ENCODE peak calls at places on chromosomes 13 and 19, in four cellular contexts. J is SK-N-MC, M is iPS DF 6.9, R is psoas muscle. W is an unnamed sample. For H3K9me3, the result is how much of the 10 kb centered on the place peaks cover.

GRCh38 chr19:39199025-39199424 is 2.3 kb downstream of the NCCRP1 start:
- DNase-seq in J (no peak), M (no peak), R (no peak), W (no peak)

GRCh38 chr13:22092791-22093545 is 422.1 kb downstream of the FGF9 start:
- DNase-seq in J (no peak), M (no peak), R (no peak), W (no peak)

GRCh38 chr19:35790981-35791813 is 15.8 kb downstream of the ARHGAP33 start:
- DNase-seq in J (no peak), M (no peak), R (no peak), W (no peak)

GRCh38 chr13:111862836-111863815 is 203.8 kb upstream of the SOX1 start:
- DNase-seq in J (no peak), M (no peak), R (no peak), W (no peak)

GRCh38 chr13:48221301-48222190 is 11.5 kb upstream of the ITM2B start:
- DNase-seq in J (no peak), M (no peak), R (no peak), W (no peak)

GRCh38 chr13:68551701-68552522 is 1321.8 kb upstream of the PCDH9 start:
- DNase-seq in J (no peak), M (no peak), R (no peak), W (no peak)

GRCh38 chr13:76991796-76992547 is at the start of gene CLN5:
- DNase-seq in J (no peak), M (no peak), R (peak), W (peak)

GRCh38 chr19:49924004-49924880 is 4.8 kb upstream of the ATF5 start:
- DNase-seq in J (no peak), M (no peak), R (peak), W (no peak)

GRCh38 chr19:39126593-39127187 is 1.1 kb downstream of the PAK4 start:
- DNase-seq in J (no peak), M (no peak), R (no peak), W (peak)

GRCh38 chr13:24066405-24067292 is 93.9 kb upstream of the SPATA13 start:
- DNase-seq in J (no peak), M (no peak), R (no peak), W (no peak)

GRCh38 chr13:110402301-110403069 is 95.4 kb downstream of the COL4A2 start:
- DNase-seq in J (no peak), M (no peak), R (no peak), W (no peak)

GRCh38 chr19:46408611-46409039 is 4.7 kb downstream of the CCDC8 start:
- DNase-seq in J (no peak), M (no peak), R (peak), W (peak)

GRCh38 chr13:49806126-49806536 is 13.6 kb upstream of the KPNA3 start:
- DNase-seq in J (no peak), M (no peak), R (no peak), W (no peak)

GRCh38 chr19:36489920-36490415 is 607 bp upstream of the ZNF566 start:
- DNase-seq in J (no peak), M (peak), R (peak), W (peak)

GRCh38 chr19:46766569-46767317 is 20.5 kb upstream of the STRN4 start:
- DNase-seq in J (no peak), M (no peak), R (no peak), W (peak)

GRCh38 chr19:1441677-1442438 is 3.7 kb downstream of the RPS15 start:
- DNase-seq in J (no peak), M (no peak), R (no peak), W (peak)
- H3K27ac ChIP-seq in J (peak), M (no peak), R (no peak), W (no peak)

DNA sequence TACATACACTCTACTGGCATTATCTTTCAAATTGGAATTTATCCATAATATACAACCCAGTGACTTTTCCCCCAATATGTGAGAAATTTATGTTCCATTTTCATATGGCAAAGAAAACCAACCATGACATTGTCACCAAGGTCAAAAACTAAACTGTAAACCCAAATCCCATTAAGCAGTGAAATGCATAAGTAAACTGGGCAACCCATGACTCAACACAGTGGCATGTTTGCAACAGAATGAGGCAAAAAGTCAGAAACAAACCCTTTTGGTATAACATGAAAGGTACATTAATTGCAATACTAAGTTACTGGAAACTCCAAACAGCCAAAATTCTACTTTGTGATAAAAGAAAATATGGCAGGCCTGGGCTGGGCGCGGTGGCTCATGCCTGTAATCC is 4.9 kb downstream of the ZNF878 start:
- DNase-seq in J (no peak), M (no peak), R (no peak), W (no peak)
- H3K4me3 ChIP-seq in J (no peak), M (no peak), R (no peak), W (no peak)

DNA sequence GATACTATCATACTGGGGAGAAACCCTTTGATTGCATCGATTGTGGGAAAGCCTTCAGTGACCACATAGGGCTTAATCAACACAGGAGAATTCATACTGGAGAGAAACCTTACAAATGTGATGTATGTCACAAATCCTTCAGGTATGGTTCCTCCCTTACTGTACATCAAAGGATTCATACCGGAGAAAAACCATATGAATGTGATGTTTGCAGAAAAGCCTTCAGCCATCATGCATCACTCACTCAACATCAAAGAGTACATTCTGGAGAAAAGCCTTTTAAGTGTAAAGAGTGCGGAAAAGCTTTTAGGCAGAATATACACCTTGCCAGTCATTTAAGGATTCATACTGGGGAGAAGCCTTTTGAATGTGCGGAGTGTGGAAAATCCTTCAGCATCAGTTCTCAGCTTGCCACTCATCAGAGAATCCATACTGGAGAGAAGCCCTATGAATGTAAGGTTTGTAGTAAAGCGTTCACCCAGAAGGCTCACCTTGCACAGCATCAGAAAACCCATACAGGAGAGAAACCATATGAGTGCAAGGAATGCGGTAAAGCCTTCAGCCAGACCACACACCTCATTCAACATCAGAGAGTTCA is 12.9 kb upstream of the ZNF470 start:
- DNase-seq in J (no peak), M (no peak), R (no peak), W (no peak)
- H3K9me3 ChIP-seq in J (under half), M (under half), R (half or more), W (half or more)

DNA sequence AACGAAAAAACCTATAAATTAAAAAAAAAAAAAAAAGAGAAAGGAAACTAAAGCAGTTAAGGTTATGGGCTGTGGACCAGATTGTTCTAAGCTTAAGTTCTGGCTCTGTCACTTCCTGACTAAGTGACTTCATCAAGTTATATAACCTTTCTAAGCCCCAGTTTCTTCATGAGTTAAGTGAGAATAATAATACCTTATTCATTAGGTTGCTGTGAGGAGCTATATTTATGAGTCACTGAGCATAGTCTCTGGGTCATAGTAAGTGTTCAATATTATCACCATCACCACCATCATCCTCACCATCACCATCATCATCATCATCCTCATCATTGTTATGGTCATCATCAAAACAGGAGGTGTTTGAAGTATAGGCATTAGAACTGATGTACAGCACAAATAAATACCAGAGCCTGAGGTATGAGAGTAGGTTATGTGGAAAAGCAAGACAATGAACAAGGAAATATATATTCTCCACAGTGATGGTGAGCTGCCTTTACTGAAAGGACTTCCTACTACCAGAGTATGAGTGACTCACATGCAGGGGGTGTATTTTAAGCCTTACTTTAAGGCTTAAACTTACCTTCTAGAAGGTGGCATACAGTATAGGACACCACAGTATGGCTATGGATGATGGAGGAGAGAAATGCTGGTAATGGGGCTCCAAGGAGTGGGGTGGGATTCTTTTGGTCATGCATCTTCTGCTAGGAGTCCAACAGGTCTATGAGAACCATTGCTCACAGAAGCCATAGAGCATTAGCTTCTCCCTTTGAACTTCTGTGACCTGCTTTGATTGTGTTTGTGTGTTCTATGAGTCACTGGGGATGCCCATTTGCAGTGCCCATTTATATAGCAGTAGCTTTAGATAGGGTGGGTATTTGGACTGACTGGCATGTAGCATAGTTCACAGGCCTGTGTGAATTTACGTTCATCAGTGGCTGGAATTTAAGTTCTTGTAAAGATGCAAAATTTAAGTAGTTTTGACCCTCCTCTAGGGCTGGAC is 104.4 kb downstream of the KLF5 start:
- DNase-seq in J (no peak), M (no peak), R (no peak), W (no peak)
- H3K27ac ChIP-seq in J (no peak), M (no peak), R (no peak), W (no peak)